ENCODE peak calls at places on chromosome 7, in four cellular contexts. One of them, this sample, is unnamed. For H3K4me1, the result is how much of the 10 kb centered on the place peaks cover.

GRCh38 chr7:7799138-7799537 is 80.7 kb upstream of the RPA3 start:
- DNase-seq in tibial artery: no peak
- DNase-seq in IMR-90: peak
- DNase-seq in cardiac muscle cell: no peak
- DNase-seq in this sample: no peak

GRCh38 chr7:116963234-116963633 is 9.9 kb downstream of the ST7 start:
- DNase-seq in tibial artery: no peak
- DNase-seq in IMR-90: no peak
- DNase-seq in cardiac muscle cell: no peak
- DNase-seq in this sample: no peak

GRCh38 chr7:96236198-96237039 is 85.5 kb downstream of the SLC25A13 start:
- DNase-seq in tibial artery: peak
- DNase-seq in IMR-90: peak
- DNase-seq in cardiac muscle cell: peak
- DNase-seq in this sample: peak

GRCh38 chr7:8747338-8747737 is 313.9 kb downstream of the NXPH1 start:
- DNase-seq in tibial artery: no peak
- DNase-seq in IMR-90: no peak
- DNase-seq in cardiac muscle cell: no peak
- DNase-seq in this sample: no peak

GRCh38 chr7:28853834-28854749 is 104.0 kb downstream of the TRIL start:
- DNase-seq in tibial artery: peak
- DNase-seq in IMR-90: peak
- DNase-seq in cardiac muscle cell: peak
- DNase-seq in this sample: peak

GRCh38 chr7:134896073-134896472 is 90.2 kb upstream of the AGBL3 start:
- DNase-seq in tibial artery: no peak
- DNase-seq in IMR-90: no peak
- DNase-seq in cardiac muscle cell: no peak
- DNase-seq in this sample: no peak

GRCh38 chr7:132210821-132211220 is 365.4 kb downstream of the PLXNA4 start:
- DNase-seq in tibial artery: no peak
- DNase-seq in IMR-90: no peak
- DNase-seq in cardiac muscle cell: no peak
- DNase-seq in this sample: no peak

GRCh38 chr7:42700376-42701327 is 211.2 kb downstream of the C7orf25 start:
- DNase-seq in tibial artery: no peak
- DNase-seq in IMR-90: no peak
- DNase-seq in cardiac muscle cell: peak
- DNase-seq in this sample: no peak

GRCh38 chr7:132424821-132425739 is 151.2 kb downstream of the PLXNA4 start:
- DNase-seq in tibial artery: no peak
- DNase-seq in IMR-90: no peak
- DNase-seq in cardiac muscle cell: no peak
- DNase-seq in this sample: no peak

GRCh38 chr7:66250711-66251110 is 45.6 kb downstream of the TPST1 start:
- DNase-seq in tibial artery: no peak
- DNase-seq in IMR-90: peak
- DNase-seq in cardiac muscle cell: peak
- DNase-seq in this sample: no peak

GRCh38 chr7:20331912-20332317 is 1.2 kb downstream of the ITGB8 start:
- DNase-seq in tibial artery: no peak
- DNase-seq in IMR-90: no peak
- DNase-seq in cardiac muscle cell: no peak
- DNase-seq in this sample: no peak

GRCh38 chr7:128796325-128796724 is 4.6 kb downstream of the CCDC136 start:
- DNase-seq in tibial artery: no peak
- DNase-seq in IMR-90: peak
- DNase-seq in cardiac muscle cell: peak
- DNase-seq in this sample: no peak

GRCh38 chr7:125169088-125169487 is 239.5 kb upstream of the POT1 start:
- DNase-seq in tibial artery: no peak
- DNase-seq in IMR-90: no peak
- DNase-seq in cardiac muscle cell: no peak
- DNase-seq in this sample: no peak

GRCh38 chr7:888081-889024 is 12.0 kb downstream of the GET4 start:
- DNase-seq in tibial artery: no peak
- DNase-seq in IMR-90: no peak
- DNase-seq in cardiac muscle cell: no peak
- DNase-seq in this sample: no peak

GRCh38 chr7:66183700-66184099 is 21.4 kb upstream of the TPST1 start:
- DNase-seq in tibial artery: no peak
- DNase-seq in IMR-90: peak
- DNase-seq in cardiac muscle cell: peak
- DNase-seq in this sample: no peak

GRCh38 chr7:118944271-118944670 is 719.8 kb downstream of the ANKRD7 start:
- DNase-seq in tibial artery: no peak
- DNase-seq in IMR-90: no peak
- DNase-seq in cardiac muscle cell: no peak
- DNase-seq in this sample: no peak

GRCh38 chr7:104469135-104469820 is 140.9 kb downstream of the LHFPL3 start:
- DNase-seq in tibial artery: no peak
- DNase-seq in IMR-90: no peak
- DNase-seq in cardiac muscle cell: no peak
- DNase-seq in this sample: no peak

GRCh38 chr7:155920068-155920461 is 107.8 kb upstream of the SHH start:
- DNase-seq in tibial artery: no peak
- DNase-seq in IMR-90: no peak
- DNase-seq in cardiac muscle cell: no peak
- DNase-seq in this sample: no peak

GRCh38 chr7:832292-832967 is at the start of gene SUN1:
- DNase-seq in tibial artery: no peak
- DNase-seq in IMR-90: peak
- DNase-seq in cardiac muscle cell: peak
- DNase-seq in this sample: peak

GRCh38 chr7:111638048-111638447 is 75.8 kb upstream of the IMMP2L start:
- DNase-seq in tibial artery: no peak
- DNase-seq in IMR-90: no peak
- DNase-seq in cardiac muscle cell: peak
- DNase-seq in this sample: no peak

GRCh38 chr7:8434290-8435002 is 1.0 kb downstream of the NXPH1 start:
- DNase-seq in tibial artery: no peak
- DNase-seq in IMR-90: no peak
- DNase-seq in cardiac muscle cell: no peak
- DNase-seq in this sample: no peak

GRCh38 chr7:47512481-47513176 is 69.3 kb downstream of the TNS3 start:
- DNase-seq in tibial artery: peak
- DNase-seq in IMR-90: no peak
- DNase-seq in cardiac muscle cell: no peak
- DNase-seq in this sample: no peak
- H3K4me1 ChIP-seq in tibial artery: half or more
- H3K4me1 ChIP-seq in IMR-90: under half
- H3K4me1 ChIP-seq in cardiac muscle cell: under half
- H3K4me1 ChIP-seq in this sample: under half

DNA sequence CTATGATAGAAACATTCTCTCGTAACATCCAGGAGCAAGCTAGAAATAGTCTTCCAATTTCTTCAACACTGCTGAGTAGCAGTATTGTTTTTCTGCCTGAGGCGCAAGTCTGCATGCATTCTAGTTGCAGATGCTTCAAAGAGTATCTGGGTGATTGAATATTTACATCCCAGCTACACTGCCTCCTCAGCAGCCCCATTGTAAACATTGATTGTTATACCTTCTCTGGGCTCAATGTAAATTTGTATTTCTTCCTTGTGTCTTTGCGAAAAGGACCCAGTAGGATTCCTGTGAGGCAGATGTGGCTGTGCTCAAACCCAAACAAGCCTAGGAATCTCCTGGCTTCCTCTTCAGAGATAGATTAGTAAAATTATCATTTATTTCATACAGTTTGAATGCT is 320.7 kb downstream of the CDC14C start:
- DNase-seq in tibial artery: no peak
- DNase-seq in IMR-90: no peak
- DNase-seq in cardiac muscle cell: no peak
- DNase-seq in this sample: no peak
- H3K4me3 ChIP-seq in tibial artery: no peak
- H3K4me3 ChIP-seq in IMR-90: no peak
- H3K4me3 ChIP-seq in cardiac muscle cell: no peak
- H3K4me3 ChIP-seq in this sample: no peak

GRCh38 chr7:30907527-30908267 is 4.0 kb upstream of the AQP1 start:
- DNase-seq in tibial artery: no peak
- DNase-seq in IMR-90: no peak
- DNase-seq in cardiac muscle cell: no peak
- DNase-seq in this sample: no peak
- H3K27ac ChIP-seq in tibial artery: peak
- H3K27ac ChIP-seq in IMR-90: no peak
- H3K27ac ChIP-seq in cardiac muscle cell: no peak
- H3K27ac ChIP-seq in this sample: peak

GRCh38 chr7:157549612-157550299 is 213.0 kb downstream of the DNAJB6 start:
- DNase-seq in tibial artery: peak
- DNase-seq in IMR-90: no peak
- DNase-seq in cardiac muscle cell: no peak
- DNase-seq in this sample: no peak

GRCh38 chr7:157551325-157552070 is 214.7 kb downstream of the DNAJB6 start:
- DNase-seq in tibial artery: peak
- DNase-seq in IMR-90: no peak
- DNase-seq in cardiac muscle cell: no peak
- DNase-seq in this sample: no peak

GRCh38 chr7:157548691-157549265 is 212.0 kb downstream of the DNAJB6 start:
- DNase-seq in tibial artery: peak
- DNase-seq in IMR-90: no peak
- DNase-seq in cardiac muscle cell: no peak
- DNase-seq in this sample: no peak

GRCh38 chr7:157552295-157552993 is 215.6 kb downstream of the DNAJB6 start:
- DNase-seq in tibial artery: peak
- DNase-seq in IMR-90: no peak
- DNase-seq in cardiac muscle cell: no peak
- DNase-seq in this sample: no peak

DNA sequence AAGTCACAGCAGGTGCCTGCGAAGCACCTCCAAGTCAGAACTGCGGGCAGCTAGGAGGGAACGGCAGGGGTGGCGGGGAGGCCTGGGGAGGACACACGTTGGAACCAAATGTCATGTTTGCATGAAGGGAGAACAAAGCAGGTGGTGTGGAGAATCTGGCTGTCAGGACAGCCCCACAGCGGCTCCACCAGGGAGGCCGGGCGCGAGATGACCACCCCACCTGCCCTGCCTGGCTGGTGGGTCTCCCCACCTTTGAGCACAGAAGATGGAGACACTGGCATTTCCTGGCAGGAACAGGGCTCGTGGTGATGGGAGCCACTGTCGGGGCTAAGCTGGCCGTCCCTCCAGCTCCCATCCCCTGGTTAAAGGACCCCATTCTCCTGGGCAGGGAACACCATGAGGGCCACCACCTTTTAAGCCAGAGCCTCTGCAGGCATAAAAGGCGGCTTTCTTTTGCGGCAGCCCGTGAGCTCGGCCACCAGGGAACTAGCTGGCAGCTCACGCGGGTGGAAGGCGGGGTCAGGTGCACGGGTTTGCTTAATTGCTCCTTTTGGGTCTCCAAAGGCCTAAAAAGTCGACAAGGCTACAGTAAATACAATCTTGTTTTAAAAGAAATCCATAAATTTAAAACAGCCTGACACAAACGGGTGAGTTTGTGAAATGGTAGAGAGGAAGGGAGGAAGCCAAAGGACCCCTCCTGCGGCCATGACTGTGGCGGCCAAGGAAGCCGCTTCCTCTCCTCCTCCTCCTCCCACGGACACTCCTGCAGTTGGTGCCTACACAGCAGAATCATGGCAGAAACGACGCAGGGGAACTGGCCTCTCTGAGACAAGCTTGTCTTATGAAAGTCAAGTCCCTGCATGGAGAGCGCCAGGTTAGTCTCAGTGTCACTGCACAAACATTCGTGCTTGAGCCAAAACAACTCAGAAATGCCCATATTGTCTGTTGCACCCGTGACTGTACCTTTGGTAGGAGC is 213.8 kb downstream of the DNAJB6 start:
- DNase-seq in tibial artery: peak
- DNase-seq in IMR-90: no peak
- DNase-seq in cardiac muscle cell: no peak
- DNase-seq in this sample: no peak
- H3K4me1 ChIP-seq in tibial artery: under half
- H3K4me1 ChIP-seq in IMR-90: under half
- H3K4me1 ChIP-seq in cardiac muscle cell: under half
- H3K4me1 ChIP-seq in this sample: under half